ENCODE peak calls at places on chromosomes 3 and 15, in eight cellular contexts. V is HTR-8/SVneo; A is GM06990; K is T-helper 22 cell; Q is lower lobe of right lung; Z is GM04504; F is stomach; E is stimulated activated naive CD8-positive, alpha-beta T cell treated with anti-CD3 and anti-CD28 coated beads, Interleukin-15, amount 100 ng/mL, for 72 hours. U is an unnamed sample.

GRCh38 chr3:179716811-179717210 is 64.0 kb downstream of the USP13 start:
- DNase-seq in V (no peak), A (no peak), K (no peak), Q (no peak), Z (peak; percentile 83), F (no peak), E (no peak), U (no peak)

GRCh38 chr3:37691213-37691830 is 170.4 kb upstream of the CTDSPL start:
- DNase-seq in V (no peak), A (no peak), K (no peak), Q (no peak), Z (no peak), F (no peak), E (no peak), U (no peak)

GRCh38 chr3:87949189-87949878 is 109.5 kb downstream of the CGGBP1 start:
- DNase-seq in V (no peak), A (peak; percentile 21), K (no peak), Q (no peak), Z (no peak), F (no peak), E (no peak), U (no peak)

GRCh38 chr3:184005981-184006507 is 11.6 kb downstream of the ABCC5 start:
- DNase-seq in V (no peak), A (peak; percentile 39), K (no peak), Q (peak; percentile 85), Z (no peak), F (peak; percentile 90), E (peak; percentile 16), U (peak; percentile 76)

GRCh38 chr3:3172627-3173026 is 6.9 kb downstream of the CRBN start:
- DNase-seq in V (no peak), A (no peak), K (no peak), Q (no peak), Z (no peak), F (no peak), E (no peak), U (no peak)

GRCh38 chr3:178960191-178960590 is 111.4 kb downstream of the ZMAT3 start:
- DNase-seq in V (no peak), A (no peak), K (no peak), Q (no peak), Z (no peak), F (no peak), E (no peak), U (no peak)

GRCh38 chr3:189569473-189569872 is 61.7 kb upstream of the TP63 start:
- DNase-seq in V (no peak), A (no peak), K (no peak), Q (no peak), Z (no peak), F (no peak), E (no peak), U (no peak)

GRCh38 chr15:79811406-79812405 is 85.1 kb downstream of the MTHFS start:
- DNase-seq in V (no peak), A (no peak), K (no peak), Q (peak; percentile 65), Z (peak; percentile 34), F (peak; percentile 81), E (no peak), U (peak; percentile 63)

GRCh38 chr3:123148772-123149171 is 53.0 kb upstream of the SEC22A start:
- DNase-seq in V (no peak), A (no peak), K (no peak), Q (no peak), Z (no peak), F (no peak), E (no peak), U (no peak)

U was measured in ureter.